ENCODE peak calls at places on chromosomes 1 and 21, in four cellular contexts. V, B, R and O are unnamed samples.

GRCh38 chr1:157202331-157202730 is 64.1 kb upstream of the ETV3 start:
- DNase-seq in V (no peak), B (no peak), R (no peak), O (no peak)

GRCh38 chr21:42692688-42693087 is 39.3 kb downstream of the PDE9A start:
- DNase-seq in R (no peak), B (no peak), V (no peak), O (no peak)

GRCh38 chr1:246005067-246005466 is 502.0 kb downstream of the SMYD3 start:
- DNase-seq in R (no peak), V (peak; percentile 61), B (no peak), O (no peak)

GRCh38 chr1:211616231-211617031 is 37.5 kb upstream of the SLC30A1 start:
- DNase-seq in V (no peak), R (no peak), B (no peak), O (no peak)

GRCh38 chr1:230832466-230832865 is 35.9 kb downstream of the C1orf198 start:
- DNase-seq in V (peak; percentile 22), R (no peak), B (no peak), O (peak; percentile 5)

GRCh38 chr21:41777934-41778815 is 11.3 kb upstream of the RIPK4 start:
- DNase-seq in V (peak; percentile 67), R (peak; percentile 81), B (no peak), O (no peak)

GRCh38 chr1:164765557-164765956 is 206.6 kb downstream of the PBX1 start:
- DNase-seq in B (no peak), R (no peak), V (peak; percentile 31), O (peak; percentile 12)

GRCh38 chr1:28642847-28643635 is at the start of gene TAF12:
- DNase-seq in V (peak; percentile 92), R (peak; percentile 93), B (peak; percentile 90), O (peak; percentile 84)

GRCh38 chr1:192904438-192904895 is 95.6 kb downstream of the RGS2 start:
- DNase-seq in B (no peak), R (no peak), V (peak; percentile 46), O (peak; percentile 68)

GRCh38 chr21:34227386-34227852 is 136.4 kb upstream of the KCNE2 start:
- DNase-seq in V (no peak), B (no peak), R (no peak), O (no peak)

GRCh38 chr1:247376659-247377058 is 39.3 kb upstream of the NLRP3 start:
- DNase-seq in V (no peak), B (no peak), R (no peak), O (no peak)

GRCh38 chr1:34800214-34800613 is 7.4 kb downstream of the GJA4 start:
- DNase-seq in R (no peak), V (no peak), B (no peak), O (no peak)

GRCh38 chr1:199918196-199918789 is 109.2 kb upstream of the NR5A2 start:
- DNase-seq in B (no peak), V (no peak), R (no peak), O (no peak)

GRCh38 chr1:12172959-12173358 is 6.2 kb downstream of the TNFRSF1B start:
- DNase-seq in R (no peak), B (no peak), V (no peak), O (no peak)

GRCh38 chr1:227299688-227300087 is 18.6 kb downstream of the CDC42BPA start:
- DNase-seq in R (no peak), B (no peak), V (peak; percentile 60), O (peak; percentile 40)

GRCh38 chr1:89755593-89755992 is 65.2 kb upstream of the LRRC8D start:
- DNase-seq in B (no peak), V (no peak), R (no peak), O (no peak)

GRCh38 chr1:77670330-77670729 is 12.1 kb downstream of the ZZZ3 start:
- DNase-seq in R (no peak), V (no peak), B (no peak), O (no peak)

GRCh38 chr1:221869759-221870158 is 127.9 kb upstream of the DUSP10 start:
- DNase-seq in R (no peak), B (no peak), V (no peak), O (no peak)

GRCh38 chr1:229943988-229944743 is 122.9 kb upstream of the GALNT2 start:
- DNase-seq in R (peak; percentile 25), B (no peak), V (no peak), O (no peak)

GRCh38 chr1:27954186-27954585 is 5.6 kb upstream of the XKR8 start:
- DNase-seq in V (no peak), B (no peak), R (no peak), O (no peak)

GRCh38 chr1:204112876-204113730 is 38.7 kb downstream of the ETNK2 start:
- DNase-seq in R (no peak), B (no peak), V (no peak), O (no peak)

GRCh38 chr1:172449585-172450523 is 6.0 kb upstream of the PIGC start:
- DNase-seq in R (peak; percentile 71), V (no peak), B (no peak), O (no peak)

GRCh38 chr1:84462118-84462517 is 16.9 kb upstream of the RPF1 start:
- DNase-seq in V (no peak), B (no peak), R (no peak), O (no peak)

GRCh38 chr1:205391386-205391785 is 30.5 kb downstream of the LEMD1 start:
- DNase-seq in B (no peak), R (no peak), V (no peak), O (no peak)

GRCh38 chr1:110545492-110545891 is 26.5 kb upstream of the KCNA10 start:
- DNase-seq in V (no peak), B (no peak), R (no peak), O (no peak)

GRCh38 chr1:222006715-222007114 is 264.8 kb upstream of the DUSP10 start:
- DNase-seq in B (no peak), R (peak; percentile 36), V (no peak), O (no peak)

GRCh38 chr1:48025076-48025475 is 27.9 kb upstream of the TRABD2B start:
- DNase-seq in V (no peak), R (no peak), B (no peak), O (no peak)

GRCh38 chr1:199336745-199337640 is 690.5 kb upstream of the NR5A2 start:
- DNase-seq in V (no peak), R (no peak), B (no peak), O (no peak)

GRCh38 chr1:164320780-164321683 is 238.0 kb upstream of the PBX1 start:
- DNase-seq in R (peak; percentile 58), B (no peak), V (no peak), O (no peak)

GRCh38 chr1:171727778-171728177 is 14.1 kb downstream of the VAMP4 start:
- DNase-seq in V (no peak), R (no peak), B (no peak), O (no peak)

GRCh38 chr1:27515626-27516025 is 25.7 kb upstream of the WASF2 start:
- DNase-seq in V (no peak), R (no peak), B (no peak), O (no peak)

GRCh38 chr1:8457771-8458409 is 140.0 kb downstream of the SLC45A1 start:
- DNase-seq in V (no peak), R (no peak), B (no peak), O (no peak)

GRCh38 chr21:37758997-37759396 is 157.3 kb downstream of the KCNJ6 start:
- DNase-seq in B (no peak), R (peak; percentile 36), V (peak; percentile 38), O (no peak)

GRCh38 chr1:177517556-177517955 is 346.8 kb downstream of the BRINP2 start:
- DNase-seq in R (no peak), B (no peak), V (peak; percentile 64), O (peak; percentile 82)

GRCh38 chr1:21906173-21907078 is 30.7 kb downstream of the HSPG2 start:
- DNase-seq in R (no peak), V (no peak), B (no peak), O (no peak)

GRCh38 chr1:213303286-213303685 is 252.2 kb downstream of the RPS6KC1 start:
- DNase-seq in V (no peak), B (no peak), R (no peak), O (no peak)

GRCh38 chr1:173162601-173163000 is 44.5 kb downstream of the TNFSF4 start:
- DNase-seq in R (no peak), V (no peak), B (no peak), O (no peak)

GRCh38 chr1:24236170-24237045 is 49.3 kb upstream of the IFNLR1 start:
- DNase-seq in R (no peak), B (no peak), V (peak; percentile 86), O (peak; percentile 85)

GRCh38 chr1:66253330-66253921 is 280.5 kb upstream of the SGIP1 start:
- DNase-seq in V (peak; percentile 79), R (peak; percentile 50), B (no peak), O (no peak)

DNA sequence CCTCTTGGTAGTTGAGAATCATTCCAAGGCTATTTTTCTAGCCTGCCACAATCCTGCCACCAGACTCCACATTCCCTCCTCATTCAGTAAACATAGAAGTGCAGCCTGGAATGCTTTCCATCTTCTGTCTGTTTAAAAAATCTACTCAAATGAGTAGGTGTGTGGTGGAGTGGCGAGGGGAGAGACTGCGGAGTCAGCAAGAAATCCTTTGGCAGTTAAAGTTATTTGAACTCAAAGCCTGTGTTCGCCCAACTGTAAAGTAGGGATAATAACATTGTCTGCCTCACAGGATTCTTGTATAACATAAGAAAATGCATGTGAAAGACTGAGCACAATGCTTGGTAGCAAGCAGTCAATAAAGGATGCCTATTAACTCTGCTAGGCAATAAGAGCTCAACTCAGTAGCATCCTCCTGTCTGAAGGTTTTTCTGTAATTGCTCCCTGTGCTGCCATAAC is 22.2 kb upstream of the DPT start:
- DNase-seq in V (no peak), R (no peak), B (no peak), O (no peak)
- H3K27ac ChIP-seq in V (no peak overlapping the region), R (no peak overlapping the region), B (no peak overlapping the region), O (no peak overlapping the region)

DNA sequence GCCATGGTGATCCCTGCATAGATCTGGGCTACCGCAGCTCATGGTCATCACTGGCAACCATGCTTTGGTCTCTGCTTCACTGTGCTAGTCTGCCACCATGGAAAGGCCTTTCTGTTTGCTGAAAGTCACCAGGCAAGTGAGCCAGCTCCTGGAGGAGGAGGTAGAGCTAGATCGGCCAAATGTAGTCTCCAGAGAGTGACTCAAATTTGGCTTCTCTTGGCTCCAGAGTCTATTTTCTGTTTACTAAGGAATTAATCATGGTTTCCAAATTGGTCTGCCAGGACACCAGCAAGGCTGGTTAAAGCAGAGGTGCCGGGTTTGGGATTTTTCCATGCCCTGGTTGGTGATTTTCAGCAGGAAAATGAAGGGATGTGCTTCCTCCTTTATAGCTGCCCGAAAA is 52.7 kb upstream of the IVNS1ABP start:
- DNase-seq in B (no peak), V (no peak), R (no peak), O (no peak)
- H3K27ac ChIP-seq in B (no peak overlapping the region), V (no peak overlapping the region), R (no peak overlapping the region), O (no peak overlapping the region)

GRCh38 chr1:9847269-9847668 is 23.5 kb upstream of the CLSTN1 start:
- DNase-seq in V (no peak), R (no peak), B (no peak), O (no peak)
- H3K27ac ChIP-seq in V (no peak overlapping the region), R (no peak overlapping the region), B (no peak overlapping the region), O (no peak overlapping the region)

GRCh38 chr1:2290171-2290578 is 62.1 kb downstream of the SKI start:
- DNase-seq in B (no peak), V (no peak), R (no peak), O (no peak)
- H3K27ac ChIP-seq in B (peak overlapping the region; percentile 67), V (peak overlapping the region; percentile 97), R (peak overlapping the region; percentile 56), O (peak overlapping the region; percentile 92)

GRCh38 chr1:31763671-31764306 is 351 bp downstream of the ADGRB2 start:
- DNase-seq in V (no peak), B (peak; percentile 33), R (no peak), O (no peak)
- H3K27ac ChIP-seq in V (peak overlapping the region; percentile 20), B (no peak overlapping the region), R (peak overlapping the region; percentile 85), O (no peak overlapping the region)

GRCh38 chr1:180838535-180838934 is 74.2 kb upstream of the KIAA1614 start:
- DNase-seq in R (no peak), B (no peak), V (no peak), O (no peak)
- H3K27ac ChIP-seq in R (no peak overlapping the region), B (no peak overlapping the region), V (no peak overlapping the region), O (no peak overlapping the region)